ENCODE peak calls at places on chromosomes 12 and 14, in four cellular contexts. One of them, this sample, is unnamed.

GRCh38 chr14:37197421-37198272 is at the start of gene MIPOL1:
- DNase-seq in uterus: peak; percentile 83
- DNase-seq in heart right ventricle: peak; percentile 83
- DNase-seq in GM23248: peak; percentile 95
- DNase-seq in this sample: no peak

GRCh38 chr12:24361860-24362581 is 412.6 kb upstream of the SOX5 start:
- DNase-seq in GM23248: no peak
- DNase-seq in heart right ventricle: no peak
- DNase-seq in uterus: no peak
- DNase-seq in this sample: no peak

GRCh38 chr12:126493366-126494108 is 1428.3 kb downstream of the AACS start:
- DNase-seq in uterus: no peak
- DNase-seq in GM23248: no peak
- DNase-seq in heart right ventricle: no peak
- DNase-seq in this sample: no peak

GRCh38 chr12:90631581-90631980 is 323.4 kb downstream of the CCER1 start:
- DNase-seq in heart right ventricle: no peak
- DNase-seq in uterus: no peak
- DNase-seq in GM23248: no peak
- DNase-seq in this sample: no peak

GRCh38 chr14:69270097-69270496 is 10.1 kb downstream of the GALNT16 start:
- DNase-seq in heart right ventricle: no peak
- DNase-seq in GM23248: no peak
- DNase-seq in uterus: no peak
- DNase-seq in this sample: no peak

GRCh38 chr14:78851189-78851588 is 681.0 kb downstream of the NRXN3 start:
- DNase-seq in uterus: no peak
- DNase-seq in GM23248: no peak
- DNase-seq in heart right ventricle: no peak
- DNase-seq in this sample: no peak

GRCh38 chr12:71947645-71948105 is 9.0 kb downstream of the TPH2 start:
- DNase-seq in heart right ventricle: no peak
- DNase-seq in GM23248: peak; percentile 79
- DNase-seq in uterus: no peak
- DNase-seq in this sample: no peak

GRCh38 chr12:50626026-50626425 is 121.2 kb downstream of the DIP2B start:
- DNase-seq in uterus: no peak
- DNase-seq in GM23248: no peak
- DNase-seq in heart right ventricle: no peak
- DNase-seq in this sample: no peak

GRCh38 chr14:59939828-59940227 is 19.9 kb downstream of the LRRC9 start:
- DNase-seq in uterus: no peak
- DNase-seq in GM23248: no peak
- DNase-seq in heart right ventricle: no peak
- DNase-seq in this sample: no peak

GRCh38 chr12:5244513-5244972 is 187.4 kb upstream of the NTF3 start:
- DNase-seq in GM23248: no peak
- DNase-seq in uterus: no peak
- DNase-seq in heart right ventricle: no peak
- DNase-seq in this sample: no peak

DNA sequence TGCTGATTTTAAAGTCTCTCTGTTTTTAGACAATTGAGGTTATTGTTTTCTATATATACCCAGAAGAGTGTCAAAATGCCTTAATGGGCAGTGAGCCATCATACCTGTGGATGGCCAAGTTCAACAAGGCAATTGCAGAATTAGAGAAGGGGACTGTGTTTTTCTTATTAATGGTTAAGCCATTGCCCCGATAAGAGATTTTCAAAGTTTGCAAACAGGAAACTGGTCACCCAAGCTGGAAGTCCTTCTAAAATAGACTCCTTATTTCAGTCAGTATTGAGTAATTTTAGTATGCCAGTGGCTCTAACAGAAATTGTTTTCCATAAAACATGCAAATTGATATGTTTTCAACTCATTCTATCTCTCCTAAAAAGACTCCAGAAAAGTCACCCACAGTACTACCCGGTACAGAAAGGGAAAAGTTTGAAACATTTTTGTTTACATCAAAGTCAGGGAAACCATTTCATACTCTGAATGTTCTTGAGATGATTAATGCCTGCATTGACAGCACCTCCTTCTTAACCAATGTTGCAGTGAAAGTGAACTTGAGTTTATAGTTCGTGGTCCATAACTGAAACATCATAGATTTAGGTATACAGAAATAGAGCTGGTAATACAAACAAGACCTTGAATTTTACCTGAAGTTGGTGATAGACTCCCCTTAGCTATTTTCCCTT is 191.1 kb downstream of the TMX1 start:
- DNase-seq in uterus: no peak
- DNase-seq in heart right ventricle: no peak
- DNase-seq in GM23248: peak; percentile 9
- DNase-seq in this sample: no peak
- H3K27ac ChIP-seq in uterus: no peak overlapping the region
- H3K27ac ChIP-seq in heart right ventricle: no peak overlapping the region
- H3K27ac ChIP-seq in GM23248: no peak overlapping the region
- H3K27ac ChIP-seq in this sample: no peak overlapping the region

GRCh38 chr14:93010118-93010475 is 87.1 kb downstream of the CHGA start:
- DNase-seq in heart right ventricle: no peak
- DNase-seq in uterus: no peak
- DNase-seq in GM23248: no peak
- DNase-seq in this sample: no peak

GRCh38 chr14:93012516-93013367 is 89.8 kb downstream of the CHGA start:
- DNase-seq in heart right ventricle: no peak
- DNase-seq in GM23248: peak; percentile 84
- DNase-seq in uterus: no peak
- DNase-seq in this sample: no peak

GRCh38 chr14:93010543-93011541 is 87.9 kb downstream of the CHGA start:
- DNase-seq in uterus: no peak
- DNase-seq in GM23248: no peak
- DNase-seq in heart right ventricle: no peak
- DNase-seq in this sample: no peak

GRCh38 chr14:93013368-93013719 is 90.4 kb downstream of the CHGA start:
- DNase-seq in heart right ventricle: no peak
- DNase-seq in GM23248: peak; percentile 89
- DNase-seq in uterus: no peak
- DNase-seq in this sample: no peak

DNA sequence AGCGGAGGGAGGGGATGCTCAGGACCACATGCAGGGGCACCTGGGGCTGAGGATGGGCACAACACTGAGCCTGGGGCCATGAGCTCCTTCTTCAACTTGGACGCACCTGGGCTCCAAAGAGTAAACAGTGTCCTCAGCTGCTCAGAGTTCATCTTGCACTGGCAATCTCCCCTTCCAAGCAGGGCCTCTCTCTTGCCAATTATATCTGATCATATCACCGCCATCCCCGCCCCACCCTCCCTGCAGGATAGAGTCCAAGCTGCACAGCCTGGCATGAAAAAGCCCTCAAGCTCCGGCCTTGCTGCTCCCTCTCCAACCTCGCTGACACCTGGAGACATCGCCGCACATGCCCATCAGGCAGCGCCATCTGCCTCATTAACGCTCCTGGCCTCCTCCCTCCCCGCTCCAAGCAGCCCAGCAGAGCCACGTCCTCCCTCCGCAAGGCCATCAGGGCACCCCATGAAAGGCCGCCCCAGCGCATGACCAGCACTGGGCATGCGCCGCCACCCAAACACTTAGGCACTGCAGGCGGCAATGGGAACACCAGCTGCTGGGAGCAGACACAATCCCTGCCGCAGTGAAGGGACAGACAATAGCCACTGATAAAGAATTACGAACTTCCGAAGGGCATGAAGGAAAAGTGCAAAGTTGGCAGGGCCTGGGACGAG is 88.8 kb downstream of the CHGA start:
- DNase-seq in heart right ventricle: no peak
- DNase-seq in GM23248: no peak
- DNase-seq in uterus: no peak
- DNase-seq in this sample: no peak
- H3K4me1 ChIP-seq in heart right ventricle: peaks cover 100% of the 10 kb centered on the region
- H3K4me1 ChIP-seq in GM23248: peaks cover 55% of the 10 kb centered on the region
- H3K4me1 ChIP-seq in uterus: peaks cover 13% of the 10 kb centered on the region
- H3K4me1 ChIP-seq in this sample: no peaks in the 10 kb centered on the region

DNA sequence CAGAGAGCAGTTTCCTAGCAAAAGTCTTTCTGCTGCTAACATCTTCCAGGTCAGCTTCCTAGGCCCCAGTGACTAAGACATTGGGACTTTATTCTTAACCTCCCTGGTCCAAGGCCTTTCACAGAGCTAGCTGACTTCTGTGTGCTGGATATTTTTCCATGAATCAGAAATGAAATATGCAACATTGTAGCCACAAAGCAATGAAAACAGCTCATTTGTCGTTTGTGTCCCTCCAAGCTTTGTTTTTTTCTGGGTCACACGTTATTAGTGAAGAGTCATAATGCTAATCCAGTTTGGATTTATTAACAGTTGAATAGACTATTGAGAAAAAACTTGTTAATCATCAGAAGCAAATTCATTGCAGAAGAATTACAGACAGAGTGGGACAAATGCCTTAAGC is 82.4 kb downstream of the ARF6 start:
- DNase-seq in GM23248: peak; percentile 95
- DNase-seq in uterus: no peak
- DNase-seq in heart right ventricle: no peak
- DNase-seq in this sample: no peak
- H3K27ac ChIP-seq in GM23248: peak overlapping the region; percentile 75
- H3K27ac ChIP-seq in uterus: peak overlapping the region; percentile 8
- H3K27ac ChIP-seq in heart right ventricle: no peak overlapping the region
- H3K27ac ChIP-seq in this sample: no peak overlapping the region

DNA sequence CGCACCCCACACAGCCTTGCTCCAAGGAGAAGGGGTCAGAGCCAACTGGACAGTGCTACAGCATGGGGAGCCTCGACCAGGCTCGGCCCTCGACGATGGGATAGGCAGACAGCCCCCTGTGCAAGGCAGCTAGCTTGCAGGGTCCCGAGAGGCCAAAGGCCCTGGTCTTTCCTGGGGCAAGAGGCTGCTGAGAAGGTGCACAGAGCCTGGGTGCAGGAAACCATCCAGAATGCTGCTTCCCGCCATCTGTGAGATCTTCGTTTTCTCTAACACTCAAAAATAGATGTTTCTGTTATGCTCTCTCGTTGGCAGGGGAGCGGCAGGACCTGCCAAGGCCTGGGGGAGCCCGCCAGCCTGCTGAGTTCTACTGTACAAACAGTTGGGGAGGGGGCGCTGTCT is 168.0 kb upstream of the RTL1 start:
- DNase-seq in heart right ventricle: no peak
- DNase-seq in uterus: no peak
- DNase-seq in GM23248: no peak
- DNase-seq in this sample: no peak
- H3K4me1 ChIP-seq in heart right ventricle: no peaks in the 10 kb centered on the region
- H3K4me1 ChIP-seq in uterus: no peaks in the 10 kb centered on the region
- H3K4me1 ChIP-seq in GM23248: peaks cover 12% of the 10 kb centered on the region
- H3K4me1 ChIP-seq in this sample: no peaks in the 10 kb centered on the region

GRCh38 chr14:81323094-81323493 is 77.0 kb downstream of the STON2 start:
- DNase-seq in GM23248: no peak
- DNase-seq in heart right ventricle: no peak
- DNase-seq in uterus: no peak
- DNase-seq in this sample: no peak

GRCh38 chr14:81315344-81315743 is 84.8 kb downstream of the STON2 start:
- DNase-seq in heart right ventricle: no peak
- DNase-seq in uterus: no peak
- DNase-seq in GM23248: no peak
- DNase-seq in this sample: no peak

GRCh38 chr14:81319946-81320345 is 80.2 kb downstream of the STON2 start:
- DNase-seq in GM23248: no peak
- DNase-seq in uterus: no peak
- DNase-seq in heart right ventricle: no peak
- DNase-seq in this sample: no peak

GRCh38 chr14:81323621-81324400 is 76.3 kb downstream of the STON2 start:
- DNase-seq in uterus: no peak
- DNase-seq in heart right ventricle: no peak
- DNase-seq in GM23248: no peak
- DNase-seq in this sample: no peak

DNA sequence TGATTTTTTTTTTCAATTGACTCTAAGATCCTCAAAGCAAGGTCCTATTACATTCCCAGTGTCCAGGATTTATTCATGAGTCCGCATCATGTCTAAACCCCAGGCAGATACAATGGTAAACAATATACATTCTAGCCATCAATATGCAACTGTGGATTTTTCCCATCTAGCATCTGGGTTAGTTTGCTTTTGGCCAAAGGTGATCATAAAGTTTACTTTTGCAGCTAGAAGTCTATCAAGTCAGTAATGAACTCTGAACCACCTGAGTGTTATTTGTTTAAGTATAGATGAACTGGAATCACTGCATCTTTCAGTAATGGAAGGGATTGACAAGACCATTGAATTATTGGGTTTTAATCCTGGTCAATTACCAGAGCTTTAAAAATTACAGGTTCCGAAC is 80.8 kb downstream of the STON2 start:
- DNase-seq in heart right ventricle: no peak
- DNase-seq in GM23248: no peak
- DNase-seq in uterus: no peak
- DNase-seq in this sample: no peak
- H3K27ac ChIP-seq in heart right ventricle: no peak overlapping the region
- H3K27ac ChIP-seq in GM23248: no peak overlapping the region
- H3K27ac ChIP-seq in uterus: no peak overlapping the region
- H3K27ac ChIP-seq in this sample: no peak overlapping the region

GRCh38 chr12:104294845-104295674 is 8.5 kb upstream of the EID3 start:
- DNase-seq in uterus: no peak
- DNase-seq in heart right ventricle: no peak
- DNase-seq in GM23248: no peak
- DNase-seq in this sample: no peak

GRCh38 chr12:104299842-104300481 is 3.6 kb upstream of the EID3 start:
- DNase-seq in uterus: no peak
- DNase-seq in heart right ventricle: no peak
- DNase-seq in GM23248: no peak
- DNase-seq in this sample: no peak

GRCh38 chr12:104295954-104296353 is 7.6 kb upstream of the EID3 start:
- DNase-seq in uterus: no peak
- DNase-seq in heart right ventricle: no peak
- DNase-seq in GM23248: peak; percentile 56
- DNase-seq in this sample: no peak

GRCh38 chr12:104296718-104297117 is 6.8 kb upstream of the EID3 start:
- DNase-seq in heart right ventricle: no peak
- DNase-seq in uterus: no peak
- DNase-seq in GM23248: no peak
- DNase-seq in this sample: no peak

DNA sequence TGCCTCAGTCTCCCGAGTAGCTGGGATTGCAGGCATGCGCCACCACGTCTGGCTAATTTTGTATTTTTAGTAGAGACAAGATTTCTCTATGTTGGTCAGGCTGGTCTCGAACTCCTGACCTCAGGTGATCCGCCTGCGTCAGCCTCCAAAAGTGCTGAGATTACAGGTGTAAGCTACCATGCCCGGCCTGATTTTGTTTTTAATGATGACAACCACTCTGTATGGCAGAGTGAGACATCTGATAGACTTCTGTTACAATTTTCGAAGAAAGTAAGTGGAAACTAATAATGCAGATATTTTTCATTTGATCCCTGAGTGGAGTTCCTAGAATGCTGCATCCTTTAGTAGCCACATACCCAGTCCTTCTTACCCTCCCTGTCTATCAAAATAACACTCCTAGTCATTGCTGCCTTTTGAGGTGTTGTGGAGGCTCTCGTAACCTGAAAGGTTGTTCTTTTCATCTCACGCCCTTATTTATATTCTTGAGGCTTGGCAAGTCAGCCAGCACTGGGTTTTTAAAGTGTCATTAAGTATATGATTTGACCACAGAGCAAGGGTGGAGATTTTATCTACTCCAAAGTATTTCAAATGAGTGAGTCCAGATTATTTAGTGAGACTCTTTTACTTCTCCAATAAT is 5.9 kb upstream of the EID3 start:
- DNase-seq in heart right ventricle: no peak
- DNase-seq in uterus: no peak
- DNase-seq in GM23248: no peak
- DNase-seq in this sample: no peak
- H3K4me1 ChIP-seq in heart right ventricle: peaks cover 51% of the 10 kb centered on the region
- H3K4me1 ChIP-seq in uterus: no peaks in the 10 kb centered on the region
- H3K4me1 ChIP-seq in GM23248: peaks cover 38% of the 10 kb centered on the region
- H3K4me1 ChIP-seq in this sample: no peaks in the 10 kb centered on the region

GRCh38 chr12:110853856-110854255 is 7.1 kb downstream of the CCDC63 start:
- DNase-seq in uterus: no peak
- DNase-seq in heart right ventricle: no peak
- DNase-seq in GM23248: no peak
- DNase-seq in this sample: no peak
- H3K27ac ChIP-seq in uterus: no peak overlapping the region
- H3K27ac ChIP-seq in heart right ventricle: no peak overlapping the region
- H3K27ac ChIP-seq in GM23248: no peak overlapping the region
- H3K27ac ChIP-seq in this sample: no peak overlapping the region